ENCODE peak calls at places on chromosomes 7 and 10, in ten cellular contexts. Z is IMR-90; P is NCI-H2081; L is mesothelial cell of epicardium; O is kidney glomerular epithelial cell; H is Jurkat, Clone E6-1; A is lower lobe of right lung; G is retina; D is fibroblast of lung; W is activated CD8-positive, alpha-beta memory T cell treated with anti-CD3 and anti-CD28 coated beads, Interleukin-2, amount 50 U/mL, for 48 hours. E is an unnamed sample.

GRCh38 chr10:124659380-124659779 is 84.8 kb downstream of the FAM53B start:
- DNase-seq in Z (no peak), P (no peak), L (no peak), O (no peak), H (no peak), A (no peak), G (no peak), D (no peak), W (no peak), E (no peak)

GRCh38 chr7:104487642-104488041 is 159.2 kb downstream of the LHFPL3 start:
- DNase-seq in Z (no peak), P (no peak), L (no peak), O (no peak), H (no peak), A (no peak), G (no peak), D (no peak), W (no peak), E (no peak)

GRCh38 chr7:67823345-67823744 is 826.7 kb downstream of the TYW1 start:
- DNase-seq in Z (no peak), P (no peak), L (peak; percentile 47), O (no peak), H (no peak), A (no peak), G (no peak), D (peak; percentile 72), W (no peak), E (peak; percentile 7)

GRCh38 chr7:131859162-131859821 is 302.9 kb upstream of the PODXL start:
- DNase-seq in Z (peak; percentile 62), P (peak; percentile 54), L (peak; percentile 78), O (peak; percentile 49), H (peak; percentile 39), A (peak; percentile 62), G (peak; percentile 81), D (peak; percentile 61), W (peak; percentile 66), E (peak; percentile 65)

GRCh38 chr7:7803597-7804229 is 85.3 kb upstream of the RPA3 start:
- DNase-seq in Z (no peak), P (no peak), L (no peak), O (no peak), H (no peak), A (no peak), G (no peak), D (no peak), W (no peak), E (no peak)

GRCh38 chr10:124262249-124262865 is 156.4 kb downstream of the OAT start:
- DNase-seq in Z (no peak), P (no peak), L (no peak), O (no peak), H (no peak), A (no peak), G (no peak), D (no peak), W (no peak), E (no peak)

GRCh38 chr10:36676321-36677169 is 448.9 kb upstream of the ANKRD30A start:
- DNase-seq in Z (peak; percentile 73), P (peak; percentile 69), L (no peak), O (no peak), H (no peak), A (no peak), G (no peak), D (peak; percentile 26), W (no peak), E (no peak)

GRCh38 chr10:101273330-101273729 is 44.1 kb upstream of the LBX1 start:
- DNase-seq in Z (no peak), P (no peak), L (no peak), O (no peak), H (no peak), A (no peak), G (no peak), D (no peak), W (no peak), E (peak; percentile 33)

GRCh38 chr10:93061594-93062498 is 1.2 kb downstream of the CYP26C1 start:
- DNase-seq in Z (peak; percentile 33), P (no peak), L (no peak), O (no peak), H (no peak), A (no peak), G (peak; percentile 49), D (no peak), W (no peak), E (peak; percentile 37)

GRCh38 chr7:20399516-20399915 is 68.8 kb downstream of the ITGB8 start:
- DNase-seq in Z (peak; percentile 17), P (no peak), L (no peak), O (no peak), H (no peak), A (no peak), G (no peak), D (no peak), W (no peak), E (peak; percentile 69)

GRCh38 chr10:1183033-1183396 is 126.8 kb downstream of the WDR37 start:
- DNase-seq in Z (no peak), P (no peak), L (no peak), O (no peak), H (no peak), A (peak; percentile 36), G (no peak), D (no peak), W (no peak), E (no peak)

GRCh38 chr10:23368816-23369640 is 24.4 kb upstream of the C10orf67 start:
- DNase-seq in Z (no peak), P (no peak), L (no peak), O (peak; percentile 33), H (peak; percentile 55), A (no peak), G (no peak), D (no peak), W (no peak), E (no peak)

GRCh38 chr7:114986805-114987204 is 64.9 kb downstream of the MDFIC start:
- DNase-seq in Z (peak; percentile 31), P (no peak), L (no peak), O (peak; percentile 41), H (no peak), A (no peak), G (no peak), D (no peak), W (no peak), E (no peak)

GRCh38 chr10:73916761-73917470 is 6.0 kb downstream of the PLAU start:
- DNase-seq in Z (peak; percentile 43), P (no peak), L (no peak), O (no peak), H (no peak), A (no peak), G (no peak), D (no peak), W (no peak), E (peak; percentile 46)

GRCh38 chr10:119663866-119664698 is 12.9 kb downstream of the BAG3 start:
- DNase-seq in Z (no peak), P (no peak), L (no peak), O (no peak), H (peak; percentile 80), A (no peak), G (no peak), D (no peak), W (no peak), E (no peak)

GRCh38 chr7:20340839-20341238 is 10.1 kb downstream of the ITGB8 start:
- DNase-seq in Z (no peak), P (no peak), L (no peak), O (no peak), H (no peak), A (no peak), G (no peak), D (no peak), W (no peak), E (peak; percentile 93)

GRCh38 chr10:121526801-121527221 is 71.4 kb downstream of the FGFR2 start:
- DNase-seq in Z (no peak), P (no peak), L (no peak), O (peak; percentile 35), H (no peak), A (no peak), G (no peak), D (no peak), W (no peak), E (no peak)

GRCh38 chr7:131068604-131069021 is 259.1 kb upstream of the MKLN1 start:
- DNase-seq in Z (peak; percentile 65), P (no peak), L (no peak), O (peak; percentile 33), H (no peak), A (no peak), G (no peak), D (peak; percentile 45), W (no peak), E (no peak)

GRCh38 chr7:92810242-92810611 is 26.1 kb downstream of the CDK6 start:
- DNase-seq in Z (peak; percentile 50), P (no peak), L (no peak), O (no peak), H (no peak), A (no peak), G (no peak), D (no peak), W (no peak), E (no peak)

GRCh38 chr7:25940086-25940906 is 211.7 kb upstream of the NFE2L3 start:
- DNase-seq in Z (no peak), P (no peak), L (no peak), O (no peak), H (peak; percentile 81), A (no peak), G (peak; percentile 76), D (no peak), W (no peak), E (peak; percentile 88)

GRCh38 chr7:127589901-127590300 is 1.7 kb downstream of the ARF5 start:
- DNase-seq in Z (no peak), P (no peak), L (no peak), O (no peak), H (no peak), A (no peak), G (no peak), D (no peak), W (no peak), E (no peak)

GRCh38 chr7:50687575-50688261 is 95.0 kb downstream of the GRB10 start:
- DNase-seq in Z (peak; percentile 46), P (no peak), L (no peak), O (no peak), H (no peak), A (no peak), G (no peak), D (peak; percentile 90), W (no peak), E (no peak)

GRCh38 chr10:93872776-93873175 is 21.0 kb upstream of the SLC35G1 start:
- DNase-seq in Z (no peak), P (no peak), L (no peak), O (no peak), H (no peak), A (no peak), G (no peak), D (peak; percentile 9), W (no peak), E (no peak)

GRCh38 chr10:66786705-66787104 is 139.1 kb upstream of the LRRTM3 start:
- DNase-seq in Z (no peak), P (no peak), L (no peak), O (no peak), H (no peak), A (no peak), G (no peak), D (peak; percentile 39), W (no peak), E (no peak)

GRCh38 chr7:80640841-80641240 is 2.4 kb downstream of the CD36 start:
- DNase-seq in Z (peak; percentile 77), P (no peak), L (no peak), O (peak; percentile 86), H (no peak), A (no peak), G (no peak), D (peak; percentile 66), W (no peak), E (peak; percentile 74)

GRCh38 chr7:1919539-1920265 is 249.6 kb downstream of the ELFN1 start:
- DNase-seq in Z (peak; percentile 26), P (no peak), L (no peak), O (no peak), H (no peak), A (peak; percentile 61), G (no peak), D (peak; percentile 49), W (no peak), E (no peak)

GRCh38 chr10:32618482-32618881 is 172.5 kb downstream of the CCDC7 start:
- DNase-seq in Z (no peak), P (no peak), L (no peak), O (no peak), H (peak; percentile 40), A (no peak), G (no peak), D (no peak), W (no peak), E (no peak)

GRCh38 chr10:68897336-68897741 is 3.8 kb upstream of the DDX50 start:
- DNase-seq in Z (peak; percentile 77), P (peak; percentile 19), L (peak; percentile 44), O (peak; percentile 73), H (peak; percentile 61), A (no peak), G (peak; percentile 65), D (peak; percentile 87), W (no peak), E (peak; percentile 76)

E was measured in epithelial cell of esophagus.